ENCODE peak calls at places on chromosome 4, in seven cellular contexts. S, E, O, H, W, M and R are unnamed samples.

GRCh38 chr4:55445921-55446577 is 50.3 kb downstream of the TMEM165 start:
- DNase-seq in S (no peak), E (no peak), O (no peak), H (no peak), W (no peak), M (no peak), R (no peak)

GRCh38 chr4:105527081-105527480 is 25.3 kb upstream of the ARHGEF38 start:
- DNase-seq in S (no peak), E (no peak), O (no peak), H (no peak), W (no peak), M (no peak), R (no peak)

GRCh38 chr4:106615961-106616360 is 247.4 kb upstream of the GIMD1 start:
- DNase-seq in S (no peak), E (no peak), O (no peak), H (no peak), W (no peak), M (no peak), R (no peak)

GRCh38 chr4:180197471-180197870 is 2045.7 kb upstream of the TENM3 start:
- DNase-seq in S (no peak), E (no peak), O (no peak), H (no peak), W (no peak), M (no peak), R (no peak)

GRCh38 chr4:3721627-3722026 is 44.6 kb upstream of the ADRA2C start:
- DNase-seq in S (no peak), E (no peak), O (no peak), H (no peak), W (no peak), M (no peak), R (no peak)

GRCh38 chr4:128830906-128831525 is 21.5 kb downstream of the JADE1 start:
- DNase-seq in S (no peak), E (peak; percentile 52), O (no peak), H (no peak), W (no peak), M (no peak), R (no peak)

GRCh38 chr4:40471923-40472322 is 136.8 kb downstream of the CHRNA9 start:
- DNase-seq in S (no peak), E (no peak), O (no peak), H (no peak), W (no peak), M (no peak), R (no peak)

GRCh38 chr4:17029964-17030363 is 131.5 kb upstream of the LDB2 start:
- DNase-seq in S (no peak), E (no peak), O (no peak), H (peak; percentile 39), W (no peak), M (no peak), R (no peak)

GRCh38 chr4:165967486-165967885 is 94.4 kb downstream of the TLL1 start:
- DNase-seq in S (no peak), E (no peak), O (no peak), H (no peak), W (no peak), M (no peak), R (no peak)

GRCh38 chr4:53193111-53193510 is 172.8 kb downstream of the SCFD2 start:
- DNase-seq in S (no peak), E (no peak), O (no peak), H (no peak), W (no peak), M (no peak), R (no peak)

GRCh38 chr4:32826169-32826568 is 2106.0 kb downstream of the PCDH7 start:
- DNase-seq in S (no peak), E (no peak), O (no peak), H (no peak), W (no peak), M (no peak), R (no peak)

GRCh38 chr4:174214102-174214878 is 69.2 kb downstream of the FBXO8 start:
- DNase-seq in S (no peak), E (no peak), O (no peak), H (no peak), W (no peak), M (no peak), R (no peak)

GRCh38 chr4:34046580-34046979 is 2197.7 kb downstream of the ARAP2 start:
- DNase-seq in S (peak; percentile 3), E (no peak), O (no peak), H (no peak), W (no peak), M (no peak), R (no peak)

GRCh38 chr4:73864365-73864764 is 4.8 kb upstream of the CXCL1 start:
- DNase-seq in S (no peak), E (peak; percentile 49), O (peak; percentile 35), H (no peak), W (no peak), M (no peak), R (no peak)

GRCh38 chr4:53309321-53310020 is 56.4 kb downstream of the SCFD2 start:
- DNase-seq in S (no peak), E (no peak), O (no peak), H (no peak), W (no peak), M (no peak), R (no peak)

GRCh38 chr4:33302298-33302697 is 2582.1 kb downstream of the PCDH7 start:
- DNase-seq in S (no peak), E (no peak), O (no peak), H (no peak), W (no peak), M (no peak), R (no peak)

GRCh38 chr4:119394826-119395225 is 72.9 kb upstream of the FABP2 start:
- DNase-seq in S (no peak), E (no peak), O (no peak), H (no peak), W (no peak), M (no peak), R (no peak)

GRCh38 chr4:183253451-183253850 is 66.6 kb downstream of the CLDN22 start:
- DNase-seq in S (no peak), E (no peak), O (no peak), H (no peak), W (no peak), M (no peak), R (no peak)

GRCh38 chr4:183252959-183253358 is 67.1 kb downstream of the CLDN22 start:
- DNase-seq in S (no peak), E (no peak), O (no peak), H (no peak), W (no peak), M (no peak), R (no peak)

GRCh38 chr4:183256343-183256742 is 63.7 kb downstream of the CLDN22 start:
- DNase-seq in S (no peak), E (no peak), O (no peak), H (no peak), W (no peak), M (no peak), R (no peak)

GRCh38 chr4:183255487-183255886 is 64.6 kb downstream of the CLDN22 start:
- DNase-seq in S (no peak), E (no peak), O (no peak), H (no peak), W (no peak), M (no peak), R (no peak)

DNA sequence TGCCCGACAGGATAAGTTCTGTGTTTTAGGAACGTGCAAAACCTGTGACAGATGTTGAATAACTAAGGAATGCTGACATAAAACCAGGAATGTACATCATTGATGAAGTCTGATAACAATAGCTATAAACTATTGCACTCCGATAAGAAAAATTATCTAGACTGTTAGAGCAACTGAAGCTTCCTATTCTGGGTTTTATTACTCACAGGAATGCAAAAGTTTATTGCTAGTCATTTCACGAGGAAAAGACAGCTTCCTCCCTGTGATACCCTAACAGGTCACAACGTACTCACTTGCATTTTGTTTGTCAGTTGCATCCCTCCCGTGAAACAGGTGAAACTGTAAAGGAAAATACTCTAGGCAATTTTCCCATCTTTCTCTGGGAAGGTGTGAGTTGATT is 65.9 kb downstream of the CLDN22 start:
- DNase-seq in S (no peak), E (no peak), O (no peak), H (no peak), W (no peak), M (no peak), R (no peak)
- H3K27ac ChIP-seq in S (no peak overlapping the region), E (no peak overlapping the region), O (no peak overlapping the region), H (no peak overlapping the region), W (no peak overlapping the region), M (no peak overlapping the region), R (no peak overlapping the region)

GRCh38 chr4:98482503-98482846 is 175.9 kb downstream of the TSPAN5 start:
- DNase-seq in S (no peak), E (no peak), O (no peak), H (no peak), W (no peak), M (no peak), R (no peak)

GRCh38 chr4:98480535-98480934 is 177.9 kb downstream of the TSPAN5 start:
- DNase-seq in S (no peak), E (no peak), O (no peak), H (no peak), W (no peak), M (no peak), R (no peak)

GRCh38 chr4:98481167-98481566 is 177.2 kb downstream of the TSPAN5 start:
- DNase-seq in S (no peak), E (peak; percentile 67), O (no peak), H (no peak), W (no peak), M (peak; percentile 73), R (no peak)

GRCh38 chr4:98484031-98484430 is 174.4 kb downstream of the TSPAN5 start:
- DNase-seq in S (no peak), E (no peak), O (no peak), H (no peak), W (no peak), M (no peak), R (no peak)

GRCh38 chr4:98482847-98483806 is 175.3 kb downstream of the TSPAN5 start:
- DNase-seq in S (peak; percentile 46), E (no peak), O (no peak), H (no peak), W (no peak), M (no peak), R (no peak)
- TF ChIP-seq POLR2A in S (no peak), E (no peak), O (no peak), H (no peak), W (no peak), M (no peak), R (no peak)

DNA sequence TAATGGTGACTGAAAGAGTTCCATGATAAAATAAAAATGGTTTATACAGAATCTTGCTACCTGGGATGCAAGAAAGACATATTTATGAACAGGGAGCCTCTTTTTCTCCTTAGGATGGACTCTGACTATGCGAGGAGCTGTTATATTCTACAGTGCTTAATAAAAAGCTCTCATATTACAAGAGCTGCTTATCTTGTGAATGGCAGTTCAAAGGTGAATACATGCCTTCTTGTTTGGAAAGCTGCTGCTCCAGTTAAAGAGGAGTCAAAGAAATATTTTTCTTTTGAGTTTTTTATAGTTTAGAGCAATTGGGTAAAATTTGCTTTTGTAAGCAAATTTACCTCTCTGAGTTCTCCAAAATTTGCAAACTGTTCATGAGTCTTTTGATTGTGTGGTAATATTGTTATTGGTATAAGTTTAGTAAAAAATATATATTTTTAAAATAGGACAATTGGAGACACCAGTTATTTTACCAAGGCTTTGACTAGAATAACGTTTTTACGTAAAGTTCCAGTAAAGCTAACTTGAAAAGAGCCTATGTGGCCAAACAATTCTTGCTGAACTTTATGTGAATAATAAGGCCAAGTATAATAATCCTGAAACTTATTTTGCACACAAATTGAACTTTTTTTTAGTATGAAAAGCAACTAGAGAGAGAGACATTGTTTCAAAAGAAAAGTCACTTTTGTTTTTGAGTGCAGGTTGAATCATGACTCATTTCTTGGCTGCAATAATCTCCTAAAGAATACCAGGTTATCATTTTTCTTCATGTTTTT is 56.8 kb downstream of the UGT2B10 start:
- DNase-seq in S (no peak), E (no peak), O (no peak), H (no peak), W (no peak), M (no peak), R (no peak)
- H3K27ac ChIP-seq in S (peak overlapping the region; percentile 27), E (peak overlapping the region; percentile 82), O (no peak overlapping the region), H (no peak overlapping the region), W (no peak overlapping the region), M (no peak overlapping the region), R (peak overlapping the region; percentile 75)

GRCh38 chr4:13907255-13907751 is 279.8 kb upstream of the BOD1L1 start:
- DNase-seq in S (peak; percentile 80), E (no peak), O (no peak), H (peak; percentile 80), W (no peak), M (no peak), R (no peak)
- TF ChIP-seq POLR2A in S (no peak), E (no peak), O (no peak), H (no peak), W (no peak), M (no peak), R (no peak)